ENCODE peak calls at places on chromosome 5, in four cellular contexts. R, Q, P and K are unnamed samples. For H3K4me1, the result is how much of the 10 kb centered on the place peaks cover.

GRCh38 chr5:178785999-178786398 is 55.5 kb upstream of the ZNF354A start:
- DNase-seq in R (no peak), Q (no peak), P (no peak), K (peak)

GRCh38 chr5:39580702-39581498 is 156.1 kb upstream of the DAB2 start:
- DNase-seq in R (no peak), Q (peak), P (peak), K (no peak)

GRCh38 chr5:56375011-56375410 is 141.9 kb upstream of the ANKRD55 start:
- DNase-seq in R (no peak), Q (no peak), P (no peak), K (no peak)

GRCh38 chr5:113250341-113250953 is 184.3 kb downstream of the TSSK1B start:
- DNase-seq in R (peak), Q (no peak), P (peak), K (no peak)

GRCh38 chr5:180844432-180844831 is 16.6 kb downstream of the ZFP62 start:
- DNase-seq in R (no peak), Q (no peak), P (no peak), K (no peak)

GRCh38 chr5:29262683-29263082 is 1930.8 kb upstream of the CDH6 start:
- DNase-seq in R (no peak), Q (no peak), P (no peak), K (no peak)

GRCh38 chr5:64666058-64666457 is 24.2 kb upstream of the SHISAL2B start:
- DNase-seq in R (no peak), Q (no peak), P (peak), K (no peak)

GRCh38 chr5:1006656-1007071 is 1.9 kb upstream of the NKD2 start:
- DNase-seq in R (no peak), Q (no peak), P (no peak), K (peak)

GRCh38 chr5:135307143-135307903 is 91.7 kb downstream of the MACROH2A1 start:
- DNase-seq in R (no peak), Q (no peak), P (no peak), K (no peak)

GRCh38 chr5:8340739-8341344 is 471.9 kb downstream of the MTRR start:
- DNase-seq in R (no peak), Q (peak), P (peak), K (no peak)

GRCh38 chr5:150122536-150123481 is 32.8 kb downstream of the PDGFRB start:
- DNase-seq in R (no peak), Q (no peak), P (no peak), K (no peak)

GRCh38 chr5:36657563-36657995 is 51.2 kb downstream of the SLC1A3 start:
- DNase-seq in R (no peak), Q (peak), P (peak), K (peak)

GRCh38 chr5:178786859-178787499 is 56.5 kb upstream of the ZNF354A start:
- DNase-seq in R (no peak), Q (no peak), P (peak), K (peak)

GRCh38 chr5:59351076-59351794 is 542.3 kb downstream of the PDE4D start:
- DNase-seq in R (peak), Q (no peak), P (peak), K (no peak)

GRCh38 chr5:179343902-179344300 is 1.4 kb downstream of the ADAMTS2 start:
- DNase-seq in R (no peak), Q (peak), P (peak), K (no peak)

GRCh38 chr5:171479776-171480125 is 60.3 kb downstream of the FGF18 start:
- DNase-seq in R (no peak), Q (no peak), P (no peak), K (no peak)
- H3K4me1 ChIP-seq in R (under half), Q (under half), P (under half), K (under half)

DNA sequence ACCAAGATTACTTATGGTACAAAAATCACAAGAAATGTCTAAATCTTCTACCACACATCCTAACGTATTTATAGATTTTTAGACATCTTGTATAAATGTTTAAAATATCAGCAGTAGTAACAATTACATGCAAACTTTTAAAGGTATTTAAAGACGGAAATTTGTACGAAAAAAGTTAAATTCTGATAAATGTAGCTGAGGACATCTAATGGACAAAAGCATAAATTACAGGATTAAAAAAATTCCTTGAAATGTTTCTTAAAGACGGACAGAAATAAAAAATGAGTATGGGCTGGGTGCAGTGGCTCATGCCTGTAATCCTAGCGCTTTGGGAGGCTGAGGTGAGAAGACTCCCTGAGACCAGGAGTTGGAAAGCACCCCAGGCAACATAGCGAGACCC is 15.8 kb downstream of the ERCC8 start:
- DNase-seq in R (no peak), Q (no peak), P (peak), K (no peak)
- TF ChIP-seq CTCF in R (no peak), Q (peak), P (no peak), K (peak)

DNA sequence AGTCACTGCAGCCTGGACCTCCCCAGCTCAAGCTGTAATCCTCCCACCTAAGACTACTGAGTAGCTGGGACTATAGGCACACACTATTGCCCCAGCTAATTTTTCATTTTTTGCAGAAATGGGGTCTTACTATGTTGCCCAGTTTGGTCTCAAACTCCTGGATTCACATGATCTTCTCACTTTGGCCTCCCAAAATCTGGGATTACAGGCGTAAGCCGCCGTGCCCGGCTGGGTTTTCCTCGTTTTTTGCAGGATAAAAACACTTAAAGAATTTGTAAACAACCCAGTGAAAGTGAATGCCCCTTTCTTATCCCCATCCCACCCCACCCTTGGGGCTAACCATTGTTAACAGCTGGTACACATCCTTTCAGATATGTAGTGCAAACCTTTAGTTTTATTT is 7.7 kb downstream of the CLTB start:
- DNase-seq in R (no peak), Q (no peak), P (no peak), K (no peak)
- H3K4me1 ChIP-seq in R (under half), Q (under half), P (under half), K (under half)

DNA sequence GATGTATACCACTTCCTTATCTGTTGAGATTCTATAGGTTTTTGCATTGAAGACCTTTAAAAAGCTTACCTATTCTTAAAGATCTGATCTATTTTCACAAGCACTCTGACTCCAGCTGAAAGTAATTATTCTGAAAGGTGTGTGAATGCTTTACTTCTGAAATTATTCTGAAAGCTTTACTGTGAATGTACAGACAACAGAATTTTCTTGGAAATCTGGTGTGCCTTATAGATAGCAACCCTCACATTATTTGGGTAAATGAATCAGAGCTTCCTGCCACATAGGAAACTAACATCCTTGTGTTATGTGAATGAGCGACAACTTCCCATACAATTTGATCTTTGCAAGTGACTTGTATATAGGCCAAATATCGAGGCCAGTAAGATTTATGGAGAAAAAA is 6.5 kb downstream of the CDO1 start:
- DNase-seq in R (no peak), Q (no peak), P (no peak), K (no peak)
- TF ChIP-seq CTCF in R (no peak), Q (no peak), P (no peak), K (no peak)

DNA sequence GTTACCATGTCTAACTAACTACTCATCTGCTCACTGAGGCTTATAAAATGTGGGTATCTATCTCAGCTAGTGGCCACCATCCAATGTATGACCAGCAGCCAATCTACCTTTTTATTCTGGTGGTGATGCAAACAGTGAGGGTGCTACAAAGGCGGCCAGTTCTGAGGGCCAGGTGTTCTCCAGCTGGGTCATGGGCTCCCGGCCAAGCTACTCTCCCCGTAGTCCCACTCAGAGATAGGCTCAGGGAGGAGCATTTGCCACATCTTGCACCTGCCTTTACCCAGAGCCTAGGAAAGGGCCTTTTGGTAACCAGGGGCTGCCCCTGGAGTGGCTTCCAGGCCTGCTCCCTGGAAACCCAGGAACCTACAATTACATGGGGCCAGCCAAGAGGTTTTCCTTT is 59.0 kb downstream of the PFDN1 start:
- DNase-seq in R (no peak), Q (no peak), P (no peak), K (no peak)
- H3K4me1 ChIP-seq in R (half or more), Q (under half), P (under half), K (under half)

DNA sequence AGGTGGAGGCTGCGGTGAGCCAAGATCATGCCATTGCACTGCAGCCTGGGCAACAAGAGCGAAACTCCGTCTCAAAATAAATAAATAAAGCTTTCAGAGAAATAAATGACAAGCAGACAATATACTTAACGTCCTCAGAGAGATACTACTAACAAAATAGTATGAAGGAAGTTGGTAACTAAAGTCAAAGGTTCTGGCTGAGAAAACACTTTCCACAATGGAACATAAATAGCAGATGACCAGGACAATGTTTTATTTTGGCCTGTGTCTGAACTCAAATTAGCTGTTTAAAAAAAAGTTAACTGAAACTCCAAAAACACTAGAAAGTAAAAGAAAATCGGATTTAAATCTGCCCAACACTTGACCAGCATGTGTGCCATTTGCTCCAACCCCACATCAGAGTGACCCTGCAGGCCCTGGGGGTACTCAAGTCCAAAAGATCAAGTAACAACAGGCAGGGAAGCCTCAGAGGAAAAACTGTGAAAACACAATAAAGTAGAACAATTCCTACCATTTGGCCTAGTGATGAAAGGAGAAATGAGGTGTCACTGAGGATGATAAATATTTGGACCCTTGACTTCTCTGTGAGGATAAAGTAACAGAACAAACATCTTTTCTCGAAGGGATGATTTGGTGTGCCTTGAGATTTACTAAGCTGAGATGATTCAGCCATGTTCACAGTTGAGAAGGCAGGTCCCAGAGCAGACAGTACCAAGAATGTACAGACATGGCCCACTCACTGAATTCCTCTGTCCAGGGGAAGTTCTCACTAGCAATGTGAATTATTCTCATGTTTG is 47.7 kb downstream of the LHFPL2 start:
- DNase-seq in R (no peak), Q (no peak), P (peak), K (no peak)
- TF ChIP-seq CTCF in R (no peak), Q (no peak), P (no peak), K (no peak)